ENCODE peak calls at places on chromosome 9, in five cellular contexts. M, K, I, F and J are unnamed samples.

GRCh38 chr9:130472184-130472705 is 27.5 kb downstream of the ASS1 start:
- DNase-seq in I (no peak), M (no peak), K (no peak), F (no peak), J (no peak)

GRCh38 chr9:134173127-134174072 is 9.0 kb upstream of the RNU6ATAC start:
- DNase-seq in K (no peak), I (no peak), M (no peak), F (no peak), J (no peak)

GRCh38 chr9:128190516-128191405 is 611 bp downstream of the CIZ1 start:
- DNase-seq in I (peak; percentile 16), M (no peak), K (no peak), F (peak; percentile 53), J (no peak)

GRCh38 chr9:22005700-22006605 is 3.2 kb downstream of the CDKN2B start:
- DNase-seq in I (no peak), K (peak; percentile 53), F (no peak), M (no peak), J (no peak)

GRCh38 chr9:108072740-108073139 is 583.2 kb upstream of the KLF4 start:
- DNase-seq in I (no peak), M (no peak), K (no peak), F (no peak), J (no peak)

GRCh38 chr9:116151966-116152381 is 1.6 kb upstream of the PAPPA start:
- DNase-seq in M (no peak), I (no peak), K (no peak), F (no peak), J (no peak)

GRCh38 chr9:37061763-37062162 is 27.7 kb upstream of the PAX5 start:
- DNase-seq in F (no peak), I (no peak), K (no peak), M (no peak), J (peak; percentile 60)

GRCh38 chr9:28031521-28032177 is 458.4 kb upstream of the C9orf72 start:
- DNase-seq in K (peak; percentile 13), F (no peak), I (no peak), M (no peak), J (no peak)

GRCh38 chr9:132354645-132355355 is at the start of gene SETX:
- DNase-seq in F (peak; percentile 95), M (peak; percentile 97), I (peak; percentile 98), K (peak; percentile 99), J (peak; percentile 97)

DNA sequence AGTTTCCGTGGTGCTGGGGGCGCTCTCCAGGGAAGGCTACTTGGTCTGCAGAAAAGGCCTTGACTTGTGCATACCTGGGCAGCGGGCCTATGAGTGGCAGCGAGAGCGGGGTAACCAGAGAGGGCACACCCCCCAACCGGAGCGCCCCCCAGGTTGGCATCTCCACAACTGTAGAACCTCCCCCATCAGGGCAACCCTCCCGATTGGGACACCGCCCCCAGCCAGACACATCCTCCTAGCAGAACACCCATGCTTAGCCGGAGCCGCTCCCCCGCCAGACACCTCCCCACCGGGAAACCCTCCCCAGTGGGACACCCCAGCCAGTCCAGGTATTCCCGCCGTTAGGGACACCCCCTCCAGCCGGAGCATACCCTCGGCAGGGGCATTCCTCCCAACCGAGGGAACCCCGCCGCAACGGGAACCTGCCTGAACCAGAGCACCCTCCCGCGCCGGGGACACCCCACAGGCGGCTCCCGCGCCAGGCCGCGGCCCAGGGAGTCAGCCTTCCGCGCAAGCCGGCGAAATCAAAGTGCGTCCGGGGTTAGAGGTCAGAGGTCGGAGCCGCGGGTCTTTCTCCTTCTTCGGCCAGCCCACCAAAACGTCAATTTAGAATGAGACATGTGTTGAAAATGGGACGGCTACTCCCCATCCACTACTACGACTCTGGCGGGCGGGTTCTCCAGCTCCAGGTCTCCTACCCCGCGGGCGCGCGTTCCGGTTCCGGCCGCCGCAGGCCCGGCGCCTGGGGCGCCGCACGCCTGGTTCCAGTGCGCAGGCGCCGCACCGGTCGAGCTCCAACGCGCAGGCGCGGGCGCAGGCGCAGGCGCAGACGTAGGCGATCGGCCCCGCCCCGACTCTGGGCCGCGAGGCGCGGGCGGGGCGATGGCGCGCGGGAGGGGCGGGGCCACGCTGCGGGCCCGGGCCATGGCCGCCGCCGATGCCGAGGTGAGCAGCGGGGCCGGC is at the start of gene EHMT1:
- DNase-seq in F (peak; percentile 71), I (peak; percentile 91), K (peak; percentile 90), M (peak; percentile 91), J (peak; percentile 89)
- TF ChIP-seq CTCF in F (no peak), I (no peak), K (no peak), M (no peak), J (no peak)

DNA sequence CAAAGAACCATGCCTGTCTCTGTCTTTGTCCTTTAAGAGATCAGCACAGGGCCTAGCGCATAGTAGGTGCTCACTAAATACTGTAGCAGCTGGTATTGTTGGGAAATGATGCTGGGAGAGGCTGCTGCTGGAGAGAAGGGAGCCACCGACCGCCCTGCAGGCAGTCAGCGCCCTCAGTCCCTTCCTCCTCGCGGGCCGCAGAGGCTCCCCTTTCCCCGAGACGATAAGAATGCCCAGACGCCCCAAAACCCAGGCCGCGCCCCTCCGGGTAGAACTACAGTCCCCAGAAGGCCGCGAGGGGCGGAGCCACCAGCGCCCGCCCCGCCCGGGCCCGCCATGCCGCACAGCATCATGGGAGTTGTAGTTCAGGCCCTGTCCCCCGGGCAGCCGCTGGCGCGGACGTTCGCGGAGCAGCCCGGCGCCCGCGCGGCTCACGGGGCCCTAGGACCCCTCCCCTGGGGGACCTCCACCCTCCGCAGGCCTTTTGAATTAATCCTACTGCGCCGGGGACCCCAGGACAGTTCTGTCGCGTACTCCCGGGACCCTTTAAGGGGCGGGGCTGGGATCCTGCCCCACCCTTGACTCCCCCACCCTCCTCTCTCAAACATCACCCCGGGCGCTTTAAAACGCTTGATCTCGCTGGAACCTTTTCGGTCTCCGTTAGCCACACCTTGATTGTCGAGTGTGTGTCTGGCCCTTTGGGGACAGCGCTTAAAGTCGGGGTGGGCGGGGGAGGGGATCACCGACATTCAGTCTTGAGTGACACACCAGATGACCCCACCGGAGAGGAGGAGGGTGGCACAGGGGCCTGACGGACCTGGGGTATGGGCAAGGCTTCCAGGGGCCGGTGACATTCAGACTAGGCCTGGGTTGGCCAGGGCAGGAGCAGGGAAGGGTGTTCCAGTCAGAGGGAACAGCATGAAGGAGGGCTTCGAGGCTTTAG is 24.8 kb upstream of the IER5L start:
- DNase-seq in M (peak; percentile 87), F (peak; percentile 84), K (peak; percentile 90), I (peak; percentile 90), J (peak; percentile 79)
- H3K36me3 ChIP-seq in M (no peaks in the 10 kb centered on the region), F (no peaks in the 10 kb centered on the region), K (no peaks in the 10 kb centered on the region), I (no peaks in the 10 kb centered on the region), J (no peaks in the 10 kb centered on the region)

GRCh38 chr9:89841456-89841855 is 236.6 kb downstream of the GADD45G start:
- DNase-seq in K (no peak), F (no peak), I (no peak), M (no peak), J (no peak)
- TF ChIP-seq CTCF in K (no peak), F (no peak), I (no peak), M (no peak), J (no peak)

GRCh38 chr9:123115146-123115913 is 81.9 kb downstream of the GPR21 start:
- DNase-seq in K (no peak), M (no peak), F (no peak), I (no peak), J (no peak)

GRCh38 chr9:123109540-123110279 is 76.2 kb downstream of the GPR21 start:
- DNase-seq in F (no peak), I (no peak), M (no peak), K (no peak), J (no peak)

GRCh38 chr9:123113185-123113584 is 79.7 kb downstream of the GPR21 start:
- DNase-seq in F (no peak), K (peak; percentile 75), I (no peak), M (no peak), J (no peak)

GRCh38 chr9:123111427-123111826 is 78.0 kb downstream of the GPR21 start:
- DNase-seq in F (no peak), M (peak; percentile 33), I (no peak), K (no peak), J (no peak)

DNA sequence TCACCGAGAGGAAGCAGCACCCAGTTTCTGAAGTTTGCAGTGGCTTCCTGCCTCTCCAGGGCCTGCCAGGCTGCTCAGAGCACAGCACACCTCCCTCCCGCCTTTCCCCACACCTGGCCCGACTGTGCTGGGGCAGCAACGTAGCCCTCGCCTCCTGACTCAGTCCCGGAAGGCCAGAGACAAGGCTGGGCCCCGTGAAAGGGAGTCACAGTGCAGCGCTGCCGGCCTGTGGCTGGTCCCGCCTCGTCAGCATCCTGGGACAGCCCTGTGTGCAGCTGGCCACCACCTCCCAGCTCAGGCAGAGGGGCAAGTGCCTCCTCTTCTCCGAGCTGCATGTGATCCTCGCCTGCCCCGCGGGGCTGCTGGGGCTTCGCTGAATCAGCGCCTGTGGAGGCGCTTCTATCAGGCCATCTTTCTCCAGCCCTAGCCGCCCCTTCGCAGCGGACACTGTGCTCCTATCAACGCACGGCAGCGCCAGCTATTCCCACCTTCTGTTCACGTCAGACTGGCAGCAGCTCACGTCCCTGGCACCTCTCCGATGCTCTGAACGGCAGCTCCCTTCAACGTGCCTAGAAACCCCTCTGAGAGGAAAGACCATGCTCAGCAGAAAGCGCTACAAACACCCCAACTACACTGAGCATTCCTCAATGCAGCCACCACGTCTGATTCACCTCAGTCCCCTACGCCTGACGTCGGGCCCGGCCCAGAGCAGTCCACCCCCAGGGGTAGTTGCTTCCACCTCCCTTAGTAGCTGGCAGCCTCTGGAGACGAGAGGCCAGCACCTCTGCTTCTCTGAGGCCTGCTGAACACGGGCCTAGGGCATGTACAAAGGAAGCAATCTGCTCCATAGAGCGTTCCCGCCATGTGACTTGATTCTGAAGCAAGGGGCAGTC is 78.8 kb downstream of the GPR21 start:
- DNase-seq in M (no peak), F (no peak), I (peak; percentile 25), K (peak; percentile 71), J (peak; percentile 50)
- H3K36me3 ChIP-seq in M (no peaks in the 10 kb centered on the region), F (no peaks in the 10 kb centered on the region), I (no peaks in the 10 kb centered on the region), K (peaks cover 20% of the 10 kb centered on the region), J (peaks cover 14% of the 10 kb centered on the region)

GRCh38 chr9:5099466-5099865 is 86.0 kb downstream of the INSL6 start:
- DNase-seq in I (no peak), M (no peak), K (no peak), F (no peak), J (no peak)

GRCh38 chr9:5095795-5096194 is 89.6 kb downstream of the INSL6 start:
- DNase-seq in I (no peak), F (no peak), M (no peak), K (no peak), J (no peak)
- TF ChIP-seq CTCF in I (no peak), F (no peak), M (no peak), K (no peak), J (no peak)

DNA sequence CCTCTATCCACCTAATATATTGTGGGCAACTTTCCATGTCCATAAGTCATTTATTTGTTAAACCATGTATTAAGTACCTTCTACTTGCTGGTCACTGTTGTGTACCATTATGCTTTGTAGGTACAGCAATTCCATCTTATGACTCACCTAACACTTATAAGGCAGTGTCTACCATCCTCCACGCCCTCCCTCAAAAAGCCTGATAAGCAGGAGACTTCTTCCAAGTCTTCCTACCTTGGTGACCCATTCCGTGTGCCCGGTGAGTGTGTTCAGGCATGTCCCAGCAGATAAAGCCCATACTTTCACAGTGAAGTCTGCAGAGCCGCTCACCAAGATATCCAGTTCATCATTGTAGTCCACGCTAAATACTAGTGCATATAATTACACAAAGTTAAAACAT is 17.4 kb downstream of the FBXW2 start:
- DNase-seq in I (no peak), M (no peak), K (no peak), F (no peak), J (no peak)
- H3K36me3 ChIP-seq in I (peaks cover 28% of the 10 kb centered on the region), M (no peaks in the 10 kb centered on the region), K (peaks cover 43% of the 10 kb centered on the region), F (no peaks in the 10 kb centered on the region), J (peaks cover 70% of the 10 kb centered on the region)

GRCh38 chr9:136289651-136290507 is 14.0 kb downstream of the CCDC187 start:
- DNase-seq in I (peak; percentile 2), F (no peak), K (peak; percentile 13), M (no peak), J (no peak)
- TF ChIP-seq CTCF in I (no peak), F (no peak), K (peak; percentile 2), M (no peak), J (no peak)

GRCh38 chr9:98207606-98208005 is 15.2 kb upstream of the CORO2A start:
- DNase-seq in F (no peak), M (no peak), K (no peak), I (no peak), J (no peak)
- H3K36me3 ChIP-seq in F (no peaks in the 10 kb centered on the region), M (no peaks in the 10 kb centered on the region), K (no peaks in the 10 kb centered on the region), I (no peaks in the 10 kb centered on the region), J (no peaks in the 10 kb centered on the region)